ENCODE peak calls at places on chromosomes 12 and 14, in nine cellular contexts. L is right cardiac atrium, Y is cardiac muscle cell, N is thoracic aorta, G is uterus, I is stomach, D is HCT116, R is A549, F is sigmoid colon. B is an unnamed sample. For H3K4me1 and H3K9me3, the result is how much of the 10 kb centered on the place peaks cover.

GRCh38 chr12:26737487-26738030 is 95.4 kb downstream of the ITPR2 start:
- DNase-seq in L (no peak), Y (no peak), N (no peak), G (no peak), I (no peak), D (no peak), R (no peak), F (no peak), B (no peak)

GRCh38 chr12:57169046-57169795 is 21.8 kb upstream of the LRP1-AS start:
- DNase-seq in L (peak), Y (no peak), N (no peak), G (no peak), I (no peak), D (no peak), R (no peak), F (no peak), B (no peak)

GRCh38 chr12:126069549-126070165 is 1004.4 kb downstream of the AACS start:
- DNase-seq in L (no peak), Y (peak), N (no peak), G (no peak), I (peak), D (peak), R (peak), F (no peak), B (no peak)

GRCh38 chr14:47060050-47060449 is 408.5 kb upstream of the RPL10L start:
- DNase-seq in L (no peak), Y (no peak), N (no peak), G (no peak), I (no peak), D (no peak), R (no peak), F (no peak), B (no peak)

GRCh38 chr12:115942346-115942745 is 335.1 kb downstream of the MED13L start:
- DNase-seq in L (no peak), Y (no peak), N (no peak), G (no peak), I (no peak), D (no peak), R (no peak), F (no peak), B (no peak)

GRCh38 chr12:121033625-121034349 is 5.3 kb downstream of the OASL start:
- DNase-seq in L (no peak), Y (no peak), N (no peak), G (no peak), I (peak), D (peak), R (peak), F (no peak), B (no peak)

GRCh38 chr12:41661141-41661540 is 473.0 kb downstream of the PDZRN4 start:
- DNase-seq in L (no peak), Y (peak), N (no peak), G (no peak), I (no peak), D (no peak), R (no peak), F (no peak), B (no peak)

GRCh38 chr12:28023156-28023887 is 50.8 kb upstream of the PTHLH start:
- DNase-seq in L (no peak), Y (no peak), N (no peak), G (no peak), I (no peak), D (peak), R (no peak), F (no peak), B (no peak)

GRCh38 chr12:104596876-104597833 is 140.4 kb downstream of the CHST11 start:
- DNase-seq in L (no peak), Y (no peak), N (no peak), G (no peak), I (no peak), D (no peak), R (no peak), F (no peak), B (no peak)

GRCh38 chr12:108772247-108772646 is 40.9 kb upstream of the CORO1C start:
- DNase-seq in L (peak), Y (no peak), N (no peak), G (no peak), I (no peak), D (no peak), R (no peak), F (no peak), B (no peak)

GRCh38 chr12:52351196-52352059 is 15.9 kb downstream of the KRT85 start:
- DNase-seq in L (no peak), Y (no peak), N (no peak), G (no peak), I (peak), D (no peak), R (no peak), F (no peak), B (no peak)

DNA sequence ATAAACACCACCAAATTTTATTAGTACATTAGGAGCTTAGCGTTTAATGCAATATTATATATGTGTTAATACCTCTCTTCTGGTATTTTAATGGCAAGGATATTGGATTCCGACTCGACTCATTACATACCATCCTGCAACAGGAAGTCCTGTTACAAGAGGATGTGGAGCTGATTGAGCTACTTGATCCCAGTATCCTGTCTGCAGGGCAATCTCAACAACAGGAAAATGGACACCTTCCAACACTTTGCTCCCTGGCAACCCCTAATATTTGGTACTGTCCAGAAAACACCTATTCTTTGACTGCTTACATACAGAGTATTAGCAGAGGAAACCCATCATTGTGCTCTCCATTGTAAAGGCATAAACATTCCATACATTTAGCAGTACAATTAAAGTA is 45.2 kb downstream of the VEZT start:
- DNase-seq in L (no peak), Y (no peak), N (no peak), G (no peak), I (no peak), D (no peak), R (no peak), F (no peak), B (no peak)
- H3K27ac ChIP-seq in L (no peak), Y (peak), N (no peak), G (peak), I (no peak), D (no peak), R (no peak), F (no peak), B (no peak)

GRCh38 chr14:95077380-95077779 is 79.9 kb downstream of the DICER1 start:
- DNase-seq in L (no peak), Y (no peak), N (no peak), G (no peak), I (no peak), D (no peak), R (no peak), F (no peak), B (no peak)
- H3K4me1 ChIP-seq in L (under half), Y (under half), N (under half), G (under half), I (under half), D (under half), R (under half), F (under half), B (under half)

GRCh38 chr12:31970199-31970598 is 11.0 kb downstream of the RESF1 start:
- DNase-seq in L (no peak), Y (no peak), N (no peak), G (no peak), I (no peak), D (no peak), R (peak), F (no peak), B (no peak)

GRCh38 chr12:31974673-31975072 is 15.5 kb downstream of the RESF1 start:
- DNase-seq in L (no peak), Y (no peak), N (no peak), G (no peak), I (no peak), D (no peak), R (no peak), F (no peak), B (no peak)

DNA sequence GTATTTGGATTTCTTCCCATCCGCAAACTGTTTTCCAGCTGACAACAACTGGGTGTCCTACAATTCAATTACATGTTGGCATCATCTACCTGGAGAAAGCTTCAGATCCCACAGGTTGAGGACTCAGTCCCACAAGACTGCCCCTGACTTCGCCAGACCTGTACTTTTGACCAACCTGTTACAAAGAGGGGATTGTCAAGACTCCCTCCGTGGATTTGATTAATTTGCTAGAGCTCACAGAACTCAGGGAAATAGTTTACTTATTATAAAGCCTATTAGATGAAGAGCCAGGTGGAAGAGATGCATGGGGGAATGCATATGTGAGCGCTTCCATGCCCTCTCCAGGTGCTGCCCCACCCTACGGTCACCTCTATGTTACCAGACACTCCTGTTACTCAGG is 14.6 kb downstream of the RESF1 start:
- DNase-seq in L (no peak), Y (no peak), N (no peak), G (no peak), I (no peak), D (no peak), R (no peak), F (no peak), B (no peak)
- H3K9me3 ChIP-seq in L (under half), Y (under half), N (under half), G (under half), I (under half), D (under half), R (under half), F (under half), B (under half)

GRCh38 chr14:75340921-75341320 is 62.3 kb downstream of the FOS start:
- DNase-seq in L (peak), Y (no peak), N (peak), G (peak), I (peak), D (no peak), R (no peak), F (peak), B (no peak)

GRCh38 chr14:75333523-75334190 is 55.0 kb downstream of the FOS start:
- DNase-seq in L (no peak), Y (no peak), N (no peak), G (no peak), I (no peak), D (no peak), R (no peak), F (peak), B (no peak)

GRCh38 chr14:75339059-75339458 is 60.4 kb downstream of the FOS start:
- DNase-seq in L (no peak), Y (no peak), N (no peak), G (no peak), I (no peak), D (no peak), R (no peak), F (no peak), B (no peak)

GRCh38 chr14:75334191-75335051 is 55.8 kb downstream of the FOS start:
- DNase-seq in L (peak), Y (no peak), N (no peak), G (no peak), I (peak), D (no peak), R (no peak), F (peak), B (no peak)

DNA sequence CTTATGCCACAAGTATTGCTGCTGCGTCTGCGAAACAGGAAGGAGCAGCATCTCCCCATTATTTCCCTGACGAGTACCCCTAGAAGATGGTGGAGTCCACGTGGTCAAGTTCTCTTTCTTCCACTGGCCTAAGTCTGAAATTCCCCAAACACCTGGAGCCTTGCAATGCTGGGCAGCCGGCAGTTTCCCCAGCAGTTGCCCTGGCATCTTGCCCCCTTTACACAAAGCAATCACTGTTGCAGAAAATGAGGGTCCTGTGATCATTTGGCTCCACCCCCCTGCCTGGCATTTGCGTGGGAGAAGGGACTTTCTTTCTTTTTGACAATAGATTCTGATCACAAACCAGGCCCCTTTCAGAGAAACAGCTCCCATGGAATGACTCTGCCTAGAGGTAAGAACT is 57.0 kb downstream of the FOS start:
- DNase-seq in L (no peak), Y (no peak), N (no peak), G (no peak), I (no peak), D (no peak), R (no peak), F (peak), B (no peak)
- H3K27ac ChIP-seq in L (no peak), Y (no peak), N (no peak), G (no peak), I (no peak), D (no peak), R (no peak), F (no peak), B (no peak)

B was measured in RWPE2.